ENCODE peak calls at places on chromosomes 3 and 15, in four cellular contexts. One of them, this sample, is unnamed.

GRCh38 chr15:93983501-93983900 is 247.9 kb upstream of the MCTP2 start:
- DNase-seq in CD4-positive, alpha-beta T cell: no peak
- DNase-seq in suprapubic skin: no peak
- DNase-seq in iPS DF 6.9: no peak
- DNase-seq in this sample: no peak

GRCh38 chr15:50685976-50686467 is 575 bp downstream of the TRPM7 start:
- DNase-seq in CD4-positive, alpha-beta T cell: peak; percentile 55
- DNase-seq in iPS DF 6.9: peak; percentile 5
- DNase-seq in suprapubic skin: peak; percentile 78
- DNase-seq in this sample: peak; percentile 68

GRCh38 chr3:184361932-184362667 is 590 bp downstream of the POLR2H start:
- DNase-seq in CD4-positive, alpha-beta T cell: peak; percentile 7
- DNase-seq in iPS DF 6.9: no peak
- DNase-seq in suprapubic skin: no peak
- DNase-seq in this sample: peak; percentile 77

GRCh38 chr3:8307545-8308110 is 194.0 kb upstream of the LMCD1 start:
- DNase-seq in iPS DF 6.9: no peak
- DNase-seq in CD4-positive, alpha-beta T cell: no peak
- DNase-seq in suprapubic skin: no peak
- DNase-seq in this sample: peak; percentile 4

GRCh38 chr15:73051402-73051810 is 857 bp upstream of the NEO1 start:
- DNase-seq in suprapubic skin: peak; percentile 81
- DNase-seq in iPS DF 6.9: no peak
- DNase-seq in CD4-positive, alpha-beta T cell: no peak
- DNase-seq in this sample: peak; percentile 75

GRCh38 chr15:28885630-28886430 is at the start of gene APBA2:
- DNase-seq in suprapubic skin: no peak
- DNase-seq in iPS DF 6.9: no peak
- DNase-seq in CD4-positive, alpha-beta T cell: peak; percentile 45
- DNase-seq in this sample: no peak

GRCh38 chr3:127371846-127372245 is 84.0 kb upstream of the PRR20G start:
- DNase-seq in CD4-positive, alpha-beta T cell: no peak
- DNase-seq in suprapubic skin: peak; percentile 69
- DNase-seq in iPS DF 6.9: no peak
- DNase-seq in this sample: no peak

GRCh38 chr15:45522179-45522930 is at the start of gene SLC30A4:
- DNase-seq in CD4-positive, alpha-beta T cell: peak; percentile 56
- DNase-seq in suprapubic skin: peak; percentile 82
- DNase-seq in iPS DF 6.9: no peak
- DNase-seq in this sample: peak; percentile 38

GRCh38 chr15:65835452-65835851 is 33.8 kb upstream of the RAB11A start:
- DNase-seq in suprapubic skin: no peak
- DNase-seq in CD4-positive, alpha-beta T cell: no peak
- DNase-seq in iPS DF 6.9: no peak
- DNase-seq in this sample: no peak

GRCh38 chr15:57364282-57365007 is 11.9 kb upstream of the CGNL1 start:
- DNase-seq in suprapubic skin: no peak
- DNase-seq in CD4-positive, alpha-beta T cell: no peak
- DNase-seq in iPS DF 6.9: no peak
- DNase-seq in this sample: no peak

GRCh38 chr3:39869890-39870289 is 60.5 kb downstream of the MYRIP start:
- DNase-seq in iPS DF 6.9: no peak
- DNase-seq in suprapubic skin: no peak
- DNase-seq in CD4-positive, alpha-beta T cell: no peak
- DNase-seq in this sample: no peak

GRCh38 chr3:147356909-147357733 is 49.2 kb downstream of the ZIC4 start:
- DNase-seq in iPS DF 6.9: no peak
- DNase-seq in suprapubic skin: no peak
- DNase-seq in CD4-positive, alpha-beta T cell: no peak
- DNase-seq in this sample: no peak

GRCh38 chr3:84836961-84837360 is 121.8 kb upstream of the CADM2 start:
- DNase-seq in iPS DF 6.9: peak; percentile 82
- DNase-seq in suprapubic skin: no peak
- DNase-seq in CD4-positive, alpha-beta T cell: no peak
- DNase-seq in this sample: peak; percentile 12

GRCh38 chr3:71444861-71445259 is 138.7 kb downstream of the FOXP1 start:
- DNase-seq in suprapubic skin: no peak
- DNase-seq in iPS DF 6.9: no peak
- DNase-seq in CD4-positive, alpha-beta T cell: no peak
- DNase-seq in this sample: no peak

GRCh38 chr15:62059818-62060115 is 480 bp downstream of the VPS13C start:
- DNase-seq in iPS DF 6.9: no peak
- DNase-seq in suprapubic skin: no peak
- DNase-seq in CD4-positive, alpha-beta T cell: peak; percentile 48
- DNase-seq in this sample: no peak

GRCh38 chr15:60682115-60682514 is 203.2 kb upstream of the ICE2 start:
- DNase-seq in CD4-positive, alpha-beta T cell: no peak
- DNase-seq in suprapubic skin: no peak
- DNase-seq in iPS DF 6.9: no peak
- DNase-seq in this sample: no peak

GRCh38 chr15:35757790-35758189 is 211.8 kb upstream of the DPH6 start:
- DNase-seq in iPS DF 6.9: no peak
- DNase-seq in suprapubic skin: no peak
- DNase-seq in CD4-positive, alpha-beta T cell: no peak
- DNase-seq in this sample: no peak

GRCh38 chr3:128879991-128880390 is 571 bp downstream of the ACAD9 start:
- DNase-seq in iPS DF 6.9: no peak
- DNase-seq in suprapubic skin: no peak
- DNase-seq in CD4-positive, alpha-beta T cell: no peak
- DNase-seq in this sample: no peak

GRCh38 chr3:125236331-125236903 is 23.9 kb upstream of the SLC12A8 start:
- DNase-seq in suprapubic skin: no peak
- DNase-seq in CD4-positive, alpha-beta T cell: no peak
- DNase-seq in iPS DF 6.9: no peak
- DNase-seq in this sample: no peak

GRCh38 chr3:154795582-154795981 is 284.5 kb upstream of the MME start:
- DNase-seq in CD4-positive, alpha-beta T cell: no peak
- DNase-seq in suprapubic skin: no peak
- DNase-seq in iPS DF 6.9: no peak
- DNase-seq in this sample: no peak

GRCh38 chr3:385151-385550 is 188.6 kb downstream of the CHL1 start:
- DNase-seq in suprapubic skin: no peak
- DNase-seq in iPS DF 6.9: no peak
- DNase-seq in CD4-positive, alpha-beta T cell: no peak
- DNase-seq in this sample: no peak

GRCh38 chr3:190117995-190118394 is 2.7 kb downstream of the P3H2 start:
- DNase-seq in suprapubic skin: no peak
- DNase-seq in CD4-positive, alpha-beta T cell: no peak
- DNase-seq in iPS DF 6.9: no peak
- DNase-seq in this sample: no peak

GRCh38 chr15:45187894-45188830 is at the start of gene SHF:
- DNase-seq in iPS DF 6.9: no peak
- DNase-seq in suprapubic skin: peak; percentile 82
- DNase-seq in CD4-positive, alpha-beta T cell: peak; percentile 59
- DNase-seq in this sample: no peak

GRCh38 chr3:68162644-68163043 is 508.2 kb upstream of the SUCLG2 start:
- DNase-seq in suprapubic skin: no peak
- DNase-seq in CD4-positive, alpha-beta T cell: no peak
- DNase-seq in iPS DF 6.9: no peak
- DNase-seq in this sample: no peak

GRCh38 chr15:101006931-101007687 is 88.0 kb downstream of the LRRK1 start:
- DNase-seq in iPS DF 6.9: peak; percentile 81
- DNase-seq in CD4-positive, alpha-beta T cell: peak; percentile 44
- DNase-seq in suprapubic skin: peak; percentile 89
- DNase-seq in this sample: peak; percentile 67

GRCh38 chr3:8441969-8442559 is 59.6 kb upstream of the LMCD1 start:
- DNase-seq in suprapubic skin: no peak
- DNase-seq in iPS DF 6.9: peak; percentile 71
- DNase-seq in CD4-positive, alpha-beta T cell: no peak
- DNase-seq in this sample: no peak

GRCh38 chr15:52422001-52422400 is 106.7 kb downstream of the MYO5A start:
- DNase-seq in suprapubic skin: no peak
- DNase-seq in CD4-positive, alpha-beta T cell: no peak
- DNase-seq in iPS DF 6.9: no peak
- DNase-seq in this sample: no peak

GRCh38 chr15:52417501-52417900 is 111.2 kb downstream of the MYO5A start:
- DNase-seq in suprapubic skin: no peak
- DNase-seq in iPS DF 6.9: no peak
- DNase-seq in CD4-positive, alpha-beta T cell: no peak
- DNase-seq in this sample: no peak

GRCh38 chr15:52417957-52418356 is 110.7 kb downstream of the MYO5A start:
- DNase-seq in iPS DF 6.9: no peak
- DNase-seq in CD4-positive, alpha-beta T cell: no peak
- DNase-seq in suprapubic skin: no peak
- DNase-seq in this sample: no peak

GRCh38 chr15:52421029-52421428 is 107.7 kb downstream of the MYO5A start:
- DNase-seq in suprapubic skin: no peak
- DNase-seq in iPS DF 6.9: no peak
- DNase-seq in CD4-positive, alpha-beta T cell: no peak
- DNase-seq in this sample: no peak

DNA sequence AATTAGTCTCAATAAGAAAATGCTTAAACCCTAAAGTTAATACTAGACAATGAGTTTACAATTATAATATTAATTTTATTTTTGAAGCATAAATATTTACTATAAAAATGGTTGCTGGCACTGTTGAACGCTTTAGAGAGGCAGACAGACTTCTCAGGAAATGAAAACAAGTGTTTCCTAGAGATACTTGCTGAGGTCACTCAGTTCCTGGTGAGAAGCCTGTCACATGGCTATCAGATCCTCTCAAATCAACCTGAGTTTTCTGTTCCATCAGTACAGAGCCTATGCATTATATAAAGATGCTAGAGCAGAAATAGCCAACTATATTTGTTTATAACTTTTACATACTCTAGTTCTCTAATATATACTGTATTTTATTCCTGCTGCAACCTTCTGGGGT is 109.2 kb downstream of the MYO5A start:
- DNase-seq in CD4-positive, alpha-beta T cell: no peak
- DNase-seq in suprapubic skin: no peak
- DNase-seq in iPS DF 6.9: no peak
- DNase-seq in this sample: no peak
- H3K27ac ChIP-seq in CD4-positive, alpha-beta T cell: no peak overlapping the region
- H3K27ac ChIP-seq in suprapubic skin: no peak overlapping the region
- H3K27ac ChIP-seq in iPS DF 6.9: no peak overlapping the region
- H3K27ac ChIP-seq in this sample: no peak overlapping the region

GRCh38 chr3:66592061-66592875 is 91.4 kb upstream of the LRIG1 start:
- DNase-seq in CD4-positive, alpha-beta T cell: no peak
- DNase-seq in iPS DF 6.9: no peak
- DNase-seq in suprapubic skin: no peak
- DNase-seq in this sample: no peak
- H3K27ac ChIP-seq in CD4-positive, alpha-beta T cell: no peak overlapping the region
- H3K27ac ChIP-seq in iPS DF 6.9: no peak overlapping the region
- H3K27ac ChIP-seq in suprapubic skin: no peak overlapping the region
- H3K27ac ChIP-seq in this sample: no peak overlapping the region

GRCh38 chr3:98778852-98779379 is 15.8 kb downstream of the ST3GAL6 start:
- DNase-seq in CD4-positive, alpha-beta T cell: no peak
- DNase-seq in iPS DF 6.9: no peak
- DNase-seq in suprapubic skin: no peak
- DNase-seq in this sample: no peak

GRCh38 chr3:98776114-98776513 is 13.0 kb downstream of the ST3GAL6 start:
- DNase-seq in CD4-positive, alpha-beta T cell: no peak
- DNase-seq in suprapubic skin: no peak
- DNase-seq in iPS DF 6.9: no peak
- DNase-seq in this sample: no peak

GRCh38 chr3:98778383-98778782 is 15.2 kb downstream of the ST3GAL6 start:
- DNase-seq in CD4-positive, alpha-beta T cell: no peak
- DNase-seq in iPS DF 6.9: no peak
- DNase-seq in suprapubic skin: no peak
- DNase-seq in this sample: no peak

GRCh38 chr3:98777286-98777685 is 14.1 kb downstream of the ST3GAL6 start:
- DNase-seq in suprapubic skin: no peak
- DNase-seq in iPS DF 6.9: no peak
- DNase-seq in CD4-positive, alpha-beta T cell: no peak
- DNase-seq in this sample: no peak

DNA sequence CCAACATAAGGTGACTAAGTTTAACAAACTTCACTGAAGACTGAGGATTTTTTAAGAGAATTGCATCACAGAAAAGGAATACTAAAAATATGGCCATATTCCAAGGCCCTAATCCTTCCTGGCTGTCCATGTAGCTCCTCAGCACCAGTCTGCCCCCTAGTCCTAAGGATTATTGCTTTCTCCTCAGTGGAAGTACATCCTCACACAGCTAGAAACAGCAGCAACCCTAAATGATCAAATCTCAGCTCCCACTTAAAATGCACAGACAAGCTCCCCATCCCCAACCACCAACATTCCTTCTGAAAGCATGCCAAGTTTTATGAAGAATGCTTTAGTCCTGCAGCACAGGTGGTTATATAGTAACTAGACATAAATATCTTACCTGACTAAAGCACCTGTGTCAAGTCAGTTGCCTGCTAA is 14.7 kb downstream of the ST3GAL6 start:
- DNase-seq in suprapubic skin: no peak
- DNase-seq in CD4-positive, alpha-beta T cell: no peak
- DNase-seq in iPS DF 6.9: no peak
- DNase-seq in this sample: no peak
- H3K27ac ChIP-seq in suprapubic skin: peak overlapping the region; percentile 75
- H3K27ac ChIP-seq in CD4-positive, alpha-beta T cell: no peak overlapping the region
- H3K27ac ChIP-seq in iPS DF 6.9: no peak overlapping the region
- H3K27ac ChIP-seq in this sample: no peak overlapping the region

DNA sequence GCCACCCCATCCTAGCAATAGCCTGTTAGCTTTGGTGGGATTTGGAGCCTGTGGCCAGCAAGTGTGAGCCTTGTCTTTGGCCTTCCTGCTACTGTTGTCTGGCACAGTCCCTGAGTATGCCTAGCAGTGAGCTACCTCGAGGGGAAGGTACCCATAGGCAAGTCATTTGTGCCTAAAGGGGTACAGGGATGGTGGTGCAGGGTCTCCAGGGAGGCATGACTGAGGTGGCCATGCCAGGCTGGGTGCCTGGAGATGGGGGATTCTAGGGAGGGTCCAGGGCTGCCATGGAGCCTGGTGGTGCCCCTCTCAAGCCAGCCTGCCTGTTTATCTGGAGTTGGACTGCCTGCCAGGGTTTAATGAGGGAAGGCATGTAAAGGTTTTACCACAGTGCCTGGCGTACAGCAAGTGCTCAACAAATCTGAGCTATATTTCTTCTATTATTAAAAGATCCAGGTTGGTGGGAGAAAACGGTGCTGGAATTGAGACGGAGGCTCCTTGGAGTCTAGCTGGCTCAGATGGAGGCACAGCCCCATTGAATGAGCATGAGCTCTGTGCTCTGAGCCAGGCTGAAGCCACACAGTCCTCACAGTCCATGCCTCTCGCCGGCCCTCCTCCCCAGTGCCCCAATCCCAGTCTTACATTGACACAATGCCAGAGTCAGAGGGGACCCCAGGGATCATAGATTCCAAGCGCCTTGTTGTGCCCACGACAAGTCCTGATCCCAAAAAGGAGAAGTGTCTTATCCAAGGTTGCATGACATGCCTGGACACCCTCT is 76.2 kb downstream of the CORO2B start:
- DNase-seq in CD4-positive, alpha-beta T cell: no peak
- DNase-seq in suprapubic skin: no peak
- DNase-seq in iPS DF 6.9: no peak
- DNase-seq in this sample: no peak
- H3K27ac ChIP-seq in CD4-positive, alpha-beta T cell: no peak overlapping the region
- H3K27ac ChIP-seq in suprapubic skin: no peak overlapping the region
- H3K27ac ChIP-seq in iPS DF 6.9: no peak overlapping the region
- H3K27ac ChIP-seq in this sample: peak overlapping the region; percentile 90

GRCh38 chr3:186277268-186277909 is 84.6 kb downstream of the DGKG start:
- DNase-seq in CD4-positive, alpha-beta T cell: no peak
- DNase-seq in suprapubic skin: no peak
- DNase-seq in iPS DF 6.9: peak; percentile 35
- DNase-seq in this sample: no peak
- H3K27ac ChIP-seq in CD4-positive, alpha-beta T cell: no peak overlapping the region
- H3K27ac ChIP-seq in suprapubic skin: no peak overlapping the region
- H3K27ac ChIP-seq in iPS DF 6.9: no peak overlapping the region
- H3K27ac ChIP-seq in this sample: no peak overlapping the region

This sample was measured in substantia nigra.